ENCODE peak calls at places on chromosomes 4 and X, in eight cellular contexts. One of them, this sample, is unnamed.

GRCh38 chr4:27094785-27095184 is 234.1 kb downstream of the STIM2 start:
- DNase-seq in ascending aorta: no peak
- DNase-seq in K562: no peak
- DNase-seq in transverse colon: no peak
- DNase-seq in neural progenitor cell: no peak
- DNase-seq in uterus: no peak
- DNase-seq in body of pancreas: peak; percentile 57
- DNase-seq in hepatocyte: no peak
- DNase-seq in this sample: no peak

GRCh38 chr4:128394778-128395177 is 107.2 kb upstream of the PGRMC2 start:
- DNase-seq in ascending aorta: no peak
- DNase-seq in K562: no peak
- DNase-seq in neural progenitor cell: no peak
- DNase-seq in hepatocyte: no peak
- DNase-seq in uterus: no peak
- DNase-seq in body of pancreas: no peak
- DNase-seq in transverse colon: no peak
- DNase-seq in this sample: no peak

GRCh38 chr4:139950568-139950967 is 203.4 kb downstream of the MAML3 start:
- DNase-seq in hepatocyte: no peak
- DNase-seq in transverse colon: no peak
- DNase-seq in ascending aorta: no peak
- DNase-seq in uterus: no peak
- DNase-seq in neural progenitor cell: no peak
- DNase-seq in K562: no peak
- DNase-seq in body of pancreas: no peak
- DNase-seq in this sample: peak; percentile 79

GRCh38 chr4:185838104-185838452 is 26.1 kb upstream of the SORBS2 start:
- DNase-seq in neural progenitor cell: no peak
- DNase-seq in transverse colon: no peak
- DNase-seq in uterus: no peak
- DNase-seq in hepatocyte: no peak
- DNase-seq in body of pancreas: no peak
- DNase-seq in ascending aorta: no peak
- DNase-seq in K562: no peak
- DNase-seq in this sample: no peak

GRCh38 chr4:171025323-171025722 is 787.9 kb upstream of the GALNTL6 start:
- DNase-seq in ascending aorta: no peak
- DNase-seq in hepatocyte: no peak
- DNase-seq in neural progenitor cell: no peak
- DNase-seq in body of pancreas: no peak
- DNase-seq in transverse colon: no peak
- DNase-seq in uterus: no peak
- DNase-seq in K562: no peak
- DNase-seq in this sample: no peak

GRCh38 chr4:89491731-89492235 is 184.2 kb upstream of the GPRIN3 start:
- DNase-seq in body of pancreas: no peak
- DNase-seq in ascending aorta: no peak
- DNase-seq in K562: no peak
- DNase-seq in transverse colon: no peak
- DNase-seq in neural progenitor cell: no peak
- DNase-seq in hepatocyte: no peak
- DNase-seq in uterus: no peak
- DNase-seq in this sample: no peak

GRCh38 chr4:86846921-86847320 is 2.3 kb downstream of the SLC10A6 start:
- DNase-seq in transverse colon: no peak
- DNase-seq in uterus: no peak
- DNase-seq in hepatocyte: no peak
- DNase-seq in K562: no peak
- DNase-seq in neural progenitor cell: no peak
- DNase-seq in ascending aorta: no peak
- DNase-seq in body of pancreas: no peak
- DNase-seq in this sample: no peak

GRCh38 chr4:108725457-108725856 is 37.4 kb downstream of the ETNPPL start:
- DNase-seq in body of pancreas: no peak
- DNase-seq in ascending aorta: no peak
- DNase-seq in transverse colon: no peak
- DNase-seq in hepatocyte: no peak
- DNase-seq in neural progenitor cell: peak; percentile 17
- DNase-seq in uterus: no peak
- DNase-seq in K562: no peak
- DNase-seq in this sample: no peak

GRCh38 chrX:124555036-124555595 is 208.8 kb downstream of the SH2D1A start:
- DNase-seq in neural progenitor cell: no peak
- DNase-seq in uterus: no peak
- DNase-seq in ascending aorta: no peak
- DNase-seq in hepatocyte: peak; percentile 29
- DNase-seq in transverse colon: no peak
- DNase-seq in body of pancreas: no peak
- DNase-seq in K562: no peak
- DNase-seq in this sample: peak; percentile 24

GRCh38 chrX:270848-271367 is 10.3 kb upstream of the PLCXD1 start:
- DNase-seq in uterus: no peak
- DNase-seq in neural progenitor cell: no peak
- DNase-seq in ascending aorta: no peak
- DNase-seq in hepatocyte: no peak
- DNase-seq in transverse colon: no peak
- DNase-seq in K562: no peak
- DNase-seq in body of pancreas: peak; percentile 2
- DNase-seq in this sample: no peak

GRCh38 chr4:61397174-61397573 is 197.0 kb downstream of the ADGRL3 start:
- DNase-seq in neural progenitor cell: no peak
- DNase-seq in body of pancreas: no peak
- DNase-seq in uterus: no peak
- DNase-seq in K562: no peak
- DNase-seq in hepatocyte: no peak
- DNase-seq in ascending aorta: no peak
- DNase-seq in transverse colon: no peak
- DNase-seq in this sample: no peak

GRCh38 chrX:121958886-121959285 is 911.5 kb downstream of the GLUD2 start:
- DNase-seq in body of pancreas: no peak
- DNase-seq in uterus: no peak
- DNase-seq in hepatocyte: no peak
- DNase-seq in K562: no peak
- DNase-seq in transverse colon: no peak
- DNase-seq in ascending aorta: no peak
- DNase-seq in neural progenitor cell: no peak
- DNase-seq in this sample: peak; percentile 19

GRCh38 chrX:110055616-110056015 is 52.7 kb downstream of the TMEM164 start:
- DNase-seq in neural progenitor cell: no peak
- DNase-seq in body of pancreas: no peak
- DNase-seq in transverse colon: no peak
- DNase-seq in K562: no peak
- DNase-seq in ascending aorta: no peak
- DNase-seq in hepatocyte: no peak
- DNase-seq in uterus: no peak
- DNase-seq in this sample: peak; percentile 1

GRCh38 chr4:154618708-154619315 is 6.4 kb upstream of the FGG start:
- DNase-seq in neural progenitor cell: peak; percentile 70
- DNase-seq in transverse colon: peak; percentile 70
- DNase-seq in body of pancreas: peak; percentile 81
- DNase-seq in hepatocyte: peak; percentile 82
- DNase-seq in K562: peak; percentile 76
- DNase-seq in uterus: no peak
- DNase-seq in ascending aorta: no peak
- DNase-seq in this sample: peak; percentile 69

GRCh38 chrX:155020591-155020990 is 1.9 kb downstream of the F8 start:
- DNase-seq in hepatocyte: no peak
- DNase-seq in neural progenitor cell: no peak
- DNase-seq in K562: no peak
- DNase-seq in ascending aorta: no peak
- DNase-seq in uterus: no peak
- DNase-seq in transverse colon: no peak
- DNase-seq in body of pancreas: no peak
- DNase-seq in this sample: no peak
- H3K4me3 ChIP-seq in hepatocyte: no peak overlapping the region
- H3K4me3 ChIP-seq in neural progenitor cell: no peak overlapping the region
- H3K4me3 ChIP-seq in K562: no peak overlapping the region
- H3K4me3 ChIP-seq in ascending aorta: no peak overlapping the region
- H3K4me3 ChIP-seq in uterus: no peak overlapping the region
- H3K4me3 ChIP-seq in transverse colon: no peak overlapping the region
- H3K4me3 ChIP-seq in body of pancreas: no peak overlapping the region
- H3K4me3 ChIP-seq in this sample: no peak overlapping the region

DNA sequence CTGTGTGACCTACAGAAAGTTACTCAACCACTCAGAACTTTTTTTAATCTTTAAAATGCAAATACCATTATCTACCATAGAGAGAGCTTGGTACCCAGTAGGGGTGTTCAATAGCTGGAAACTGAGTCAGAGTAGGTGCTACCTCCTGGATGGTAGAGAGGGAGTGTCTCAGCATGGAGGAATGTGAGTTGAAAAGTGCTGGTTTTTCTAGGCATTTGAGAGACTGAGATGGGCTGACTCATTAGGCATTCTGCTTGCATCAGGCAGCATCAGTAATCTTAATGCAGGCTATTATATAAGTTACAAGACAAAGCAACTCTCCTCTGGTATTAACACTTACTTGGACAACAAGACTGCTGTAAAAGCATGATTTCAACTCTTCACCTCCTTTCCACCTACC is 70.9 kb upstream of the ARHGEF9 start:
- DNase-seq in ascending aorta: no peak
- DNase-seq in transverse colon: no peak
- DNase-seq in neural progenitor cell: no peak
- DNase-seq in hepatocyte: no peak
- DNase-seq in K562: no peak
- DNase-seq in uterus: no peak
- DNase-seq in body of pancreas: no peak
- DNase-seq in this sample: peak; percentile 70
- H3K27ac ChIP-seq in ascending aorta: no peak overlapping the region
- H3K27ac ChIP-seq in transverse colon: no peak overlapping the region
- H3K27ac ChIP-seq in neural progenitor cell: no peak overlapping the region
- H3K27ac ChIP-seq in hepatocyte: no peak overlapping the region
- H3K27ac ChIP-seq in K562: no peak overlapping the region
- H3K27ac ChIP-seq in uterus: no peak overlapping the region
- H3K27ac ChIP-seq in body of pancreas: no peak overlapping the region
- H3K27ac ChIP-seq in this sample: no peak overlapping the region

DNA sequence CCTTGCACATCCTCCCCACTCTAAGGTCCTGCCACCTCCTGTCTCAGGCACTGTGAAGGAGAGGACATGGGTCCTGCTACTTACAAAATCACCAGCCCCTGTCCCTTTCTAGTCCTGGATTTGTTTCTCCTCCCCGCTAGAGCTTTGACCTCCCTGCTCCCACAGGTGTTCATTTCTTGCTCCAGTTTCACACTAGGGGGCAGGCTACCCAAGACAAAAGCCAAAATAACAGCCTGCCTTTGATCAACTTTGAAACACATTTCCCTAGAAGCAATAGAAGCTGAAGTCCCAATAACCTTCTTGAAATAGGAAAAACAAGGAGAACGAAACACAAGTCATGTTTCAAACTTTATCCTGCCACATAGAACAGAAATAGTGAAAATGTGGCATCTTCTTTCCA is 164.4 kb downstream of the QDPR start:
- DNase-seq in ascending aorta: no peak
- DNase-seq in transverse colon: no peak
- DNase-seq in body of pancreas: peak; percentile 17
- DNase-seq in hepatocyte: peak; percentile 53
- DNase-seq in neural progenitor cell: peak; percentile 36
- DNase-seq in K562: peak; percentile 46
- DNase-seq in uterus: no peak
- DNase-seq in this sample: peak; percentile 15
- TF ChIP-seq CTCF in ascending aorta: peak; percentile 46
- TF ChIP-seq CTCF in transverse colon: peak; percentile 35
- TF ChIP-seq CTCF in body of pancreas: peak; percentile 37
- TF ChIP-seq CTCF in hepatocyte: peak; percentile 62
- TF ChIP-seq CTCF in neural progenitor cell: peak; percentile 60
- TF ChIP-seq CTCF in K562: peak; percentile 55
- TF ChIP-seq CTCF in uterus: peak; percentile 64
- TF ChIP-seq CTCF in this sample: peak; percentile 51

DNA sequence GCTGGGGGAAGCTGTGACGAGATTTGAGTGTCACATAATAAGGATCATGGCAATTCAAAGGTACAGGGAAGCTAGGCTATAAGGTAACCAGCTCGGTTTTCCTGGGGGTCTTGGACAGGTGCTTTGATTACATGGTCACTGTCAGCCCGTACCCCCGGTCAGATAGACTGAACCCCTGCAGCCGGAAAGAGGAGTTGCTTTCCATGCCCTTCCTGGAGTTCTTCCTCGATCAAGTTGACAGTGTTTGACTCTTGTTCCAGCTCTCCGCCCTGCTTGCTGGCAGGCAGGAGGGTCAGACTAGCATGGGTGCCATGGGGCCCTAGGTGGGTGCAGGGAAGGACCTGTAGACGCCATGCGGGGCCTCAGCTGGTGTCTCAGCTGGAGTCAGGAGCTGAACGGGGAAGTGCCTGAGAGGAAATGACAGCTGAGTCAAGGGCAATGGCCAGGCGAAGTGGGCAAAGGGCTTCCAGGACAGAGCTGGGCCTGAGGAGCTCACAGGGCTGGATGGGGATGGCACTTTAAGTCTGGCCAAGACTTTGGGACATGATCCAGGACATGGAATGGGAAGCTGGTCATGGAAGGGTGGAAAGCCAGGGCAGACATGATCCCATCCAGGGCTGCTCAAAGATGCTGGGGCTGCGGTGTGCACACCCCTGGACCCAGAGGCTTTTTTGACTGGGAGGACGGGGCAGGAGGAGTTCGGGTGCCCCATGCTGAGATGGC is 1.6 kb downstream of the TMEM187 start:
- DNase-seq in neural progenitor cell: no peak
- DNase-seq in uterus: no peak
- DNase-seq in ascending aorta: no peak
- DNase-seq in hepatocyte: no peak
- DNase-seq in transverse colon: no peak
- DNase-seq in K562: no peak
- DNase-seq in body of pancreas: peak; percentile 37
- DNase-seq in this sample: no peak
- H3K4me3 ChIP-seq in neural progenitor cell: no peak overlapping the region
- H3K4me3 ChIP-seq in uterus: no peak overlapping the region
- H3K4me3 ChIP-seq in ascending aorta: peak overlapping the region; percentile 91
- H3K4me3 ChIP-seq in hepatocyte: no peak overlapping the region
- H3K4me3 ChIP-seq in transverse colon: no peak overlapping the region
- H3K4me3 ChIP-seq in K562: peak overlapping the region; percentile 84
- H3K4me3 ChIP-seq in body of pancreas: no peak overlapping the region
- H3K4me3 ChIP-seq in this sample: no peak overlapping the region

GRCh38 chr4:88359558-88359957 is 19.1 kb upstream of the HERC6 start:
- DNase-seq in ascending aorta: no peak
- DNase-seq in neural progenitor cell: no peak
- DNase-seq in hepatocyte: no peak
- DNase-seq in K562: no peak
- DNase-seq in transverse colon: no peak
- DNase-seq in uterus: no peak
- DNase-seq in body of pancreas: no peak
- DNase-seq in this sample: no peak
- H3K27ac ChIP-seq in ascending aorta: no peak overlapping the region
- H3K27ac ChIP-seq in neural progenitor cell: no peak overlapping the region
- H3K27ac ChIP-seq in hepatocyte: no peak overlapping the region
- H3K27ac ChIP-seq in K562: no peak overlapping the region
- H3K27ac ChIP-seq in transverse colon: no peak overlapping the region
- H3K27ac ChIP-seq in uterus: no peak overlapping the region
- H3K27ac ChIP-seq in body of pancreas: no peak overlapping the region
- H3K27ac ChIP-seq in this sample: no peak overlapping the region

This sample was measured in brain microvascular endothelial cell.